ENCODE peak calls at places on chromosome 6, in six cellular contexts. O is H1, X is GM12878, S is K562, A is HepG2, Z is GM12891. M is an unnamed sample.

GRCh38 chr6:157187182-157188093 is 135.9 kb downstream of the TMEM242 start:
- DNase-seq in O (no peak), X (no peak), S (no peak), A (peak), Z (no peak), M (no peak)

GRCh38 chr6:142543576-142543975 is 241.8 kb downstream of the ADGRG6 start:
- DNase-seq in O (no peak), X (no peak), S (no peak), A (no peak), Z (no peak), M (no peak)

GRCh38 chr6:17851001-17851719 is 136.3 kb downstream of the KIF13A start:
- DNase-seq in O (no peak), X (no peak), S (no peak), A (no peak), Z (no peak), M (no peak)

GRCh38 chr6:84671188-84671587 is 93.2 kb downstream of the TBX18 start:
- DNase-seq in O (no peak), X (no peak), S (no peak), A (no peak), Z (no peak), M (no peak)

GRCh38 chr6:28871335-28872156 is 52.2 kb downstream of the TRIM27 start:
- DNase-seq in O (no peak), X (no peak), S (no peak), A (no peak), Z (no peak), M (no peak)

GRCh38 chr6:70371454-70372105 is 41.7 kb upstream of the FAM135A start:
- DNase-seq in O (no peak), X (no peak), S (peak), A (peak), Z (no peak), M (no peak)

GRCh38 chr6:130794010-130794675 is 33.1 kb upstream of the SMLR1 start:
- DNase-seq in O (no peak), X (no peak), S (no peak), A (no peak), Z (no peak), M (no peak)

GRCh38 chr6:28597924-28598323 is 72.2 kb downstream of the GPX5 start:
- DNase-seq in O (no peak), X (no peak), S (no peak), A (peak), Z (no peak), M (no peak)

GRCh38 chr6:169803291-169803811 is 51.9 kb downstream of the ERMARD start:
- DNase-seq in O (peak), X (peak), S (no peak), A (no peak), Z (no peak), M (no peak)

GRCh38 chr6:160110724-160111123 is 10.9 kb upstream of the SLC22A1 start:
- DNase-seq in O (no peak), X (no peak), S (no peak), A (no peak), Z (no peak), M (no peak)

GRCh38 chr6:66522864-66523263 is 815.8 kb upstream of the EYS start:
- DNase-seq in O (no peak), X (no peak), S (no peak), A (no peak), Z (no peak), M (no peak)

GRCh38 chr6:138107752-138108592 is 753 bp upstream of the PERP start:
- DNase-seq in O (no peak), X (no peak), S (peak), A (peak), Z (peak), M (peak)

GRCh38 chr6:111730835-111731234 is 125.2 kb upstream of the TRAF3IP2 start:
- DNase-seq in O (no peak), X (no peak), S (no peak), A (no peak), Z (no peak), M (no peak)

GRCh38 chr6:124029535-124029934 is 225.9 kb downstream of the NKAIN2 start:
- DNase-seq in O (no peak), X (no peak), S (no peak), A (no peak), Z (no peak), M (no peak)

GRCh38 chr6:37244430-37245310 is 12.9 kb upstream of the TBC1D22B start:
- DNase-seq in O (no peak), X (no peak), S (peak), A (peak), Z (no peak), M (no peak)

GRCh38 chr6:91626935-91627334 is 1040.1 kb upstream of the MAP3K7 start:
- DNase-seq in O (no peak), X (no peak), S (no peak), A (no peak), Z (no peak), M (no peak)

GRCh38 chr6:89385846-89386245 is 26.2 kb downstream of the RRAGD start:
- DNase-seq in O (peak), X (no peak), S (no peak), A (no peak), Z (no peak), M (no peak)

GRCh38 chr6:53986721-53987526 is 124.3 kb upstream of the MLIP start:
- DNase-seq in O (no peak), X (no peak), S (no peak), A (no peak), Z (no peak), M (no peak)

DNA sequence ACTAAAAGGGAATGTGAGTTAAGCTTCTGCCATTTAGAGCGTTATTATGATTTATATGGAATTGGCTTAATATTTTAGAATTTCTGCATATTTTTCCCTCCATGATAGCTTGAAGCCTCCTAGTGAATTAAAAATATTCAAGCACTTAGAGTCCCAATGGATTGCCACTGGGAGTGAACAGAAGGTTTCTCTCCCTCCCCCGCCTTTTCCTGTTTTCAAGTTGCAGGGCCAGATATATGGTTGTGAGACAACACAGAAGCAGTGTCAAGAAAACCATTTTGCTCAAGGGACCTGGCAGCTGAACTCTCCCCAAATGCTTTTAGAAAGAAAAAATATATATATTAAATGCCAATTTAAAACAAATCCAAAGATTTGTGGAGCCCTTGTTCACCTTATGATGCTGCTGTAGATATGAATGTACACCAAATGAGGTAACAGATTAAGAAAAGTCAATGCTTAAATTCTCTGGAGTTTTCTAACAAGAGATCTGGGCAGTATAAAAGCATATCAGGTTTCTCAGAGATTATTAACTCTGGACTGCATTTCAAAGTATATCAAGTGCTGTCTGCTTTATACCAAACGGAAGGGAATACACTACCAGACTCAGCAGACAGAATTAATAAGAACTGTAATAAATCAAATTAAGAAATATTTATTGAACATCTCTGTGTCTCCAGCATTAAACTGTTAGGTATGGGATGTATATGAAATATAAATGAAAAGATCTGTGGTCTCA is 357.4 kb downstream of the HDGFL1 start:
- DNase-seq in O (no peak), X (no peak), S (no peak), A (no peak), Z (no peak), M (no peak)
- TF ChIP-seq POLR2A in O (no peak), X (no peak), S (no peak), A (no peak), Z (no peak), M (no peak)

DNA sequence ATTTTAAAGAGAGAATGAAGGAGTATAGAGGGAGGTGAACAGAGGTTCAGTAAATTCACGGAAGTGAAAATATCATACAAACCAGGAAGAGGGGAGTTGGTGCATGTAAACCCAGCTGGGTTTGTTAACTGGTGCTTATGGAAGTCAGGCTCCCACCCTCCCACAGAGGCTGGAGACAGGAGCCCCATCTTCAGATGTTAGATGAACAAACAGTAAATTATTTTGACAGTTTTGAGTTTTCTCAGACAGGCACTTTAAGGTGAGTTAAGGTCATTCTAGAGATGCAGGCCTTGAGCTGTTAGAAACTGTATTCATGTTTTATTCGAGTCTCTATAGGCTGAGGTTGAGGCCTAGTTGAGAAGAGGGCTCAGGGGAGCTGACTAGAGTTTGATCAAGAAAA is 41.8 kb upstream of the FUCA2 start:
- DNase-seq in O (no peak), X (no peak), S (no peak), A (no peak), Z (no peak), M (no peak)
- TF ChIP-seq TAF1 in O (no peak), X (no peak), S (no peak), A (no peak), Z (no peak), M (no peak)

GRCh38 chr6:1070085-1070521 is 241.8 kb upstream of the FOXQ1 start:
- DNase-seq in O (no peak), X (no peak), S (no peak), A (no peak), Z (no peak), M (no peak)
- TF ChIP-seq POLR2AphosphoS5 in O (no peak), X (no peak), S (no peak), A (no peak), Z (no peak), M (no peak)

DNA sequence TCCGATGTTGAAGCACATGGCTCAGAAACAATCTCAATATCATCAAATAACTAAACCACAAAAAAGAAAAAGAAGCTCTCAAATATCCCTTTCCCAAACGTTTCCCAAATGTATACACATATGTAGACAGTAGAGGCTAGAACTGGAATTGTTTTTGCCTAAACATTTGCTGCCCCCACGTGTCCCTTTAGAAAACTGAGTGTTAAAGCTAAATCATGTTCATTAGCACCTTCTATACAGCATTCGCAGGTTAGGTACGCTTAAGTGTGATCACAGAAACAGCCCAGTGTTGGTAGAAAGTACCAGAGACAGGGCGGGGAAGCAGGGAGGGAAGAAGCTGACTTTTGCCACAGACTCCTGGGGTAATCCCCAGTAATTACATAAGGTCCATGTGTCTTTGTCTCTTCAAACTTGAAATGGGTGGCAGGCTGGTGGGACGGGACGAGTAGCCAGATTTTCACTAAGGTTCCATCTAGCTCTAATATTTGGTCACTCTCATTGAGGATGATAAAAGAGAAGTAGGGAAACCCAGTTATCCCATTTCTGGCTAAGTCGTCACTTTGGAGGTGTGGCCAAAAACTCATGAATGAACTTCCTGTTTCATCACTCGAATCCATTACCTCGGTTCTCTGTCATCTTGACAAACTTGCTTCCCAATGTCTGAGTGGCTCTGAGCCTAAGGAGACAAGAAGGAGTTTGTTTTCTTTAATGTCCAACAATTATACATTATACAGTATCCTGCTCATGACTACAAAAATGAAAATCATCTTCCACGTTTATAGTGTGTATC is 15.0 kb upstream of the TFAP2A start:
- DNase-seq in O (peak), X (peak), S (peak), A (peak), Z (no peak), M (no peak)
- TF ChIP-seq POLR2A in O (no peak), X (no peak), S (no peak), A (no peak), Z (no peak), M (no peak)

DNA sequence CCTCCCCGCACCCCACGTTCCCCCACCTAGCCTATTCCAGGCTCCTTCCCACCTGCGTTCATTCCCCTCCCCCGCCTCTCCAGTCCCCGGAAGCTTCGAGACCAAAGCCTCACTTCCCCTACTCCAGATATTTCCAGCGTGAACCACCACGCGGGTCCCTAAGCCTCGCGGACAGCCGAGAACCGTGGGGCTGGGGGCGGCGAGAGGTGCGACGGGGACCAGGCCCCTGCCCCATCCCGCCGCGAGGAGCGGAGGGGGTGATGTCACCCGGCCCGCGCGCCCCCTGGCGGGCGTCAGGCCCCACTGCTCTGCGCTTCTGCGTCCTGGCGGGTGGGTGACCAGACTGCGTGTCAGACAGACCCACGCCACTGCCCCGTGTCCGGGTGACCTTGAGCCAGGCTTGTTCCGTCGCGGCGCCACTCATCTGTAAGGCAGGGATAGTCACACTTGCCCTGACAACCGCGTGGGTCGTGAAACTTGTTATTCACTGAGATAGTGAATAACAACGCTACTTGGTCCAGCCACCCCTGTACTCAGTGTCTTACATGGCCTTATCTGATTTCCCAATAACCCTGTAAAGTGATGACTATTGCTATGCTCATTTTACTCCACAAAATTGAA is 9.0 kb upstream of the HSP90AB1 start:
- DNase-seq in O (peak), X (no peak), S (peak), A (peak), Z (peak), M (peak)
- TF ChIP-seq TAF1 in O (peak), X (peak), S (peak), A (peak), Z (no peak), M (no peak)

GRCh38 chr6:150201285-150201684 is 58.4 kb downstream of the PPP1R14C start:
- DNase-seq in O (no peak), X (no peak), S (no peak), A (no peak), Z (no peak), M (no peak)

GRCh38 chr6:150202404-150202803 is 59.6 kb downstream of the PPP1R14C start:
- DNase-seq in O (no peak), X (no peak), S (no peak), A (no peak), Z (no peak), M (no peak)

GRCh38 chr6:150202934-150203333 is 60.1 kb downstream of the PPP1R14C start:
- DNase-seq in O (no peak), X (no peak), S (no peak), A (no peak), Z (no peak), M (no peak)

GRCh38 chr6:150200428-150201105 is 57.7 kb downstream of the PPP1R14C start:
- DNase-seq in O (no peak), X (no peak), S (no peak), A (no peak), Z (no peak), M (no peak)

DNA sequence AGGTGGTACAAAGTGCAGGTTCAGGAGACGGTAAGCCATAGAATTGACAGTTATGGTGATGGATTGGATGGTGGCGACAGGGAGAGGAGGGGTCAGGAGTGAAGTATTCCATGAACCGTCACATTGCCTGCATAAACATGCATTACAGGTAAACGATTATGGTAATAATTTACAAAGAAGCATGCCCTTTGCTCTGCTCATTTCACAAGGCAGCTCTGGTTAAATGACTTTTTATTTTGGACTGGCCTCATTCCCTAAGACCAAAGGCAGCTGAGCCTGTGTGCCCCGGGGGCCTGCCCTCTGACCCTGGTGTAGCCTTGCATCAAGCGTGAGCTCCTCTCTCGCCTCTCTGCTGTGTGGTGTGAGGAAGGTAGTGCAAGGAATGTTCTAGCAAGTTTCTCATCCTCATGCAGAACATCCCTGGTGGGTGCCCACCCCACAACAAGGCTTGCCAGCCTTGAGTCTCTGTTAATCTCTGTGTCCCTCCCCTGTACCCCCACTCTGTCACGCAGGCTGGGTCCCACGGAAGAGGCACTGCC is 59.0 kb downstream of the PPP1R14C start:
- DNase-seq in O (no peak), X (no peak), S (no peak), A (no peak), Z (no peak), M (no peak)
- TF ChIP-seq POLR2AphosphoS5 in O (no peak), X (no peak), S (no peak), A (no peak), Z (no peak), M (no peak)

GRCh38 chr6:36195471-36196048 is 984 bp upstream of the BRPF3 start:
- DNase-seq in O (no peak), X (no peak), S (no peak), A (no peak), Z (no peak), M (no peak)

GRCh38 chr6:36198986-36199385 is 2.4 kb downstream of the BRPF3 start:
- DNase-seq in O (no peak), X (no peak), S (no peak), A (no peak), Z (no peak), M (no peak)

GRCh38 chr6:36196049-36196879 is at the start of gene BRPF3:
- DNase-seq in O (peak), X (no peak), S (peak), A (peak), Z (peak), M (peak)

GRCh38 chr6:36197739-36198221 is 1.2 kb downstream of the BRPF3 start:
- DNase-seq in O (no peak), X (no peak), S (no peak), A (no peak), Z (no peak), M (no peak)

GRCh38 chr6:36196880-36197548 is 470 bp downstream of the BRPF3 start:
- DNase-seq in O (peak), X (peak), S (peak), A (peak), Z (peak), M (peak)
- TF ChIP-seq POLR2A in O (peak), X (peak), S (peak), A (peak), Z (peak), M (peak)

GRCh38 chr6:87731818-87732661 is 30.0 kb upstream of the AKIRIN2 start:
- DNase-seq in O (no peak), X (peak), S (peak), A (peak), Z (no peak), M (no peak)
- TF ChIP-seq TAF1 in O (no peak), X (peak), S (no peak), A (no peak), Z (no peak), M (no peak)

DNA sequence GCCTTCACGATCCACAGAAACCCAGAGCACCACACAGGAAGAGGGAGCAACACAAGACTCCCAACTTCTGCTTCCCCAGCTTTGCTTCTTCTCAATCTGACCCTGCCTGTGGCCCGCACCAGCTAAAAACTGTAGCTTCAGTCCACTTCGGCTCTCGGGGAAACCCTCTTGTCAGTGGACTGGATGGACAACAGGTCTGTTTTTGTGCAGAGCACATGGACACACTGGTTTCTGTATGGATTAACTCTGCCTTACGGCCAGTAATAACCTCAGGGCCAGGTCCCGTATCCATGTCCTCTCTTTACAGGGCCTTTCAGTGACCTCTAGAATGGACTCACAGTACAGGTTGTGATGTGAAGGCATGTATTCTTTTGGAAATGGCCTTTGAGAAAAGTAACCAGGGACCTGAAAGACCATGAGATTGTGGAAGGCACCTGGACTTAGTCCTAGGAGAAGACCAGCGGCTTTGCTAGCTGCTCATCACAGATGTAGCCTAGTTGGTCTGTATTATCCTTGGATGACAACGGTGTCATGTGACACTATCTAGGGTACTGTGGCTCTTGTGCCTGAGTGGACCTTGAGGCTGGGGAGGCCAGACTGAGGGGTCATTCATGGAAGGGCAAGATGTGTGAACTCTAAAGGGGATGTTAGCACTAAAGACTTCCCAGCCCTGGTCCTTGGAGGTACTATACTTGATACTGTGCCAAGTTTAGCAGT is 5.8 kb downstream of the POLR1C start:
- DNase-seq in O (no peak), X (no peak), S (no peak), A (no peak), Z (no peak), M (no peak)
- TF ChIP-seq POLR2AphosphoS5 in O (no peak), X (peak), S (peak), A (no peak), Z (peak), M (peak)

GRCh38 chr6:34888874-34889555 is at the start of gene ANKS1A:
- DNase-seq in O (peak), X (peak), S (peak), A (peak), Z (peak), M (peak)
- TF ChIP-seq POLR2A in O (peak), X (peak), S (peak), A (peak), Z (no peak), M (no peak)